ENCODE peak calls at places on chromosomes 7 and 10, in nine cellular contexts. One of them, this sample, is unnamed. For H3K4me1, the result is how much of the 10 kb centered on the place peaks cover.

GRCh38 chr10:73581912-73582311 is 9.2 kb downstream of the USP54 start:
- DNase-seq in transverse colon: no peak
- DNase-seq in K562: no peak
- DNase-seq in breast epithelium: no peak
- DNase-seq in spleen: no peak
- DNase-seq in heart left ventricle: no peak
- DNase-seq in uterus: no peak
- DNase-seq in tibial nerve: no peak
- DNase-seq in body of pancreas: no peak
- DNase-seq in this sample: no peak

GRCh38 chr7:134440476-134440875 is 18.4 kb downstream of the AKR1B1 start:
- DNase-seq in breast epithelium: no peak
- DNase-seq in body of pancreas: no peak
- DNase-seq in uterus: no peak
- DNase-seq in tibial nerve: no peak
- DNase-seq in transverse colon: no peak
- DNase-seq in K562: no peak
- DNase-seq in spleen: no peak
- DNase-seq in heart left ventricle: no peak
- DNase-seq in this sample: no peak

GRCh38 chr10:34587002-34587740 is 227.9 kb downstream of the PARD3 start:
- DNase-seq in K562: no peak
- DNase-seq in tibial nerve: no peak
- DNase-seq in body of pancreas: no peak
- DNase-seq in transverse colon: no peak
- DNase-seq in uterus: no peak
- DNase-seq in heart left ventricle: no peak
- DNase-seq in breast epithelium: no peak
- DNase-seq in spleen: no peak
- DNase-seq in this sample: no peak

GRCh38 chr10:23422003-23422411 is 16.9 kb upstream of the OTUD1 start:
- DNase-seq in K562: no peak
- DNase-seq in spleen: no peak
- DNase-seq in heart left ventricle: no peak
- DNase-seq in breast epithelium: no peak
- DNase-seq in body of pancreas: no peak
- DNase-seq in transverse colon: no peak
- DNase-seq in uterus: no peak
- DNase-seq in tibial nerve: no peak
- DNase-seq in this sample: no peak

GRCh38 chr7:36155811-36156361 is 2.8 kb downstream of the EEPD1 start:
- DNase-seq in tibial nerve: no peak
- DNase-seq in transverse colon: peak
- DNase-seq in body of pancreas: peak
- DNase-seq in uterus: no peak
- DNase-seq in breast epithelium: peak
- DNase-seq in K562: no peak
- DNase-seq in spleen: no peak
- DNase-seq in heart left ventricle: peak
- DNase-seq in this sample: no peak

GRCh38 chr7:122572706-122573105 is 126.2 kb downstream of the RNF133 start:
- DNase-seq in K562: no peak
- DNase-seq in spleen: no peak
- DNase-seq in body of pancreas: no peak
- DNase-seq in uterus: no peak
- DNase-seq in breast epithelium: no peak
- DNase-seq in tibial nerve: no peak
- DNase-seq in heart left ventricle: no peak
- DNase-seq in transverse colon: no peak
- DNase-seq in this sample: no peak

GRCh38 chr10:11260136-11260535 is 242.5 kb downstream of the CELF2 start:
- DNase-seq in body of pancreas: no peak
- DNase-seq in uterus: no peak
- DNase-seq in heart left ventricle: no peak
- DNase-seq in spleen: no peak
- DNase-seq in K562: no peak
- DNase-seq in breast epithelium: no peak
- DNase-seq in tibial nerve: no peak
- DNase-seq in transverse colon: no peak
- DNase-seq in this sample: no peak

GRCh38 chr10:21496285-21497176 is 29.0 kb downstream of the SKIDA1 start:
- DNase-seq in K562: peak
- DNase-seq in body of pancreas: peak
- DNase-seq in heart left ventricle: peak
- DNase-seq in uterus: peak
- DNase-seq in breast epithelium: no peak
- DNase-seq in tibial nerve: peak
- DNase-seq in spleen: peak
- DNase-seq in transverse colon: peak
- DNase-seq in this sample: no peak

GRCh38 chr10:133520193-133520738 is 6.9 kb upstream of the CYP2E1 start:
- DNase-seq in K562: peak
- DNase-seq in spleen: peak
- DNase-seq in heart left ventricle: peak
- DNase-seq in body of pancreas: peak
- DNase-seq in transverse colon: peak
- DNase-seq in breast epithelium: peak
- DNase-seq in uterus: peak
- DNase-seq in tibial nerve: peak
- DNase-seq in this sample: peak

GRCh38 chr7:114229251-114229650 is 185.4 kb upstream of the FOXP2 start:
- DNase-seq in spleen: no peak
- DNase-seq in K562: no peak
- DNase-seq in body of pancreas: no peak
- DNase-seq in tibial nerve: no peak
- DNase-seq in transverse colon: no peak
- DNase-seq in breast epithelium: no peak
- DNase-seq in uterus: no peak
- DNase-seq in heart left ventricle: no peak
- DNase-seq in this sample: no peak

GRCh38 chr10:87656431-87657072 is 3.1 kb upstream of the PAPSS2 start:
- DNase-seq in spleen: no peak
- DNase-seq in transverse colon: no peak
- DNase-seq in tibial nerve: no peak
- DNase-seq in breast epithelium: no peak
- DNase-seq in uterus: no peak
- DNase-seq in body of pancreas: no peak
- DNase-seq in K562: peak
- DNase-seq in heart left ventricle: no peak
- DNase-seq in this sample: no peak

GRCh38 chr7:142927085-142927745 is 6.3 kb downstream of the TRPV5 start:
- DNase-seq in body of pancreas: no peak
- DNase-seq in K562: no peak
- DNase-seq in spleen: no peak
- DNase-seq in heart left ventricle: no peak
- DNase-seq in transverse colon: no peak
- DNase-seq in uterus: no peak
- DNase-seq in tibial nerve: peak
- DNase-seq in breast epithelium: no peak
- DNase-seq in this sample: no peak

GRCh38 chr10:123993534-123994416 is 99.6 kb downstream of the CHST15 start:
- DNase-seq in transverse colon: no peak
- DNase-seq in K562: no peak
- DNase-seq in uterus: no peak
- DNase-seq in body of pancreas: no peak
- DNase-seq in spleen: no peak
- DNase-seq in breast epithelium: no peak
- DNase-seq in heart left ventricle: no peak
- DNase-seq in tibial nerve: no peak
- DNase-seq in this sample: no peak

GRCh38 chr10:104483582-104483981 is 129.9 kb downstream of the CFAP58 start:
- DNase-seq in breast epithelium: no peak
- DNase-seq in uterus: no peak
- DNase-seq in spleen: no peak
- DNase-seq in body of pancreas: no peak
- DNase-seq in transverse colon: no peak
- DNase-seq in tibial nerve: no peak
- DNase-seq in K562: no peak
- DNase-seq in heart left ventricle: no peak
- DNase-seq in this sample: no peak

DNA sequence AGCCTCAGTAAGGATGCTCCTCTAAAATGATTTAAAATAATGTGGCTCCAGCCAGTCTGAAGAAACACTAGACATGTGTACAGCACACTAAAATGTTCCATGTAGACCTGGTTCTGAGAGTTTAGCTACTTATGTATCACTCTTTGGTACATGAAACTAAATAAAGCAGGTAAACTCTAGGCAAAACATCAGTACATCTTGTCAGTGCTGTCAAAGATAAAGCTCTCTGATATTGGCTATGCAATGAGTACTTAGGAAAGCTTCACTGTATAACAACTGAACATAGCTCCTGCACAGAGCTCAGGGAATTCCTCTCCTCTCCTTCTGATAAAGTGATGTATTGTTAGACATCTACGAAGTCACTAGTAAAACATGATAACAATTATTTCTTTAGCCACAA is 3.5 kb downstream of the LRRN3 start:
- DNase-seq in body of pancreas: no peak
- DNase-seq in tibial nerve: no peak
- DNase-seq in breast epithelium: no peak
- DNase-seq in uterus: no peak
- DNase-seq in transverse colon: no peak
- DNase-seq in spleen: no peak
- DNase-seq in heart left ventricle: no peak
- DNase-seq in K562: no peak
- DNase-seq in this sample: no peak
- H3K4me1 ChIP-seq in body of pancreas: under half
- H3K4me1 ChIP-seq in tibial nerve: under half
- H3K4me1 ChIP-seq in breast epithelium: under half
- H3K4me1 ChIP-seq in uterus: under half
- H3K4me1 ChIP-seq in transverse colon: under half
- H3K4me1 ChIP-seq in spleen: under half
- H3K4me1 ChIP-seq in heart left ventricle: under half
- H3K4me1 ChIP-seq in K562: under half
- H3K4me1 ChIP-seq in this sample: under half

GRCh38 chr7:98399462-98399861 is 1.4 kb downstream of the BAIAP2L1 start:
- DNase-seq in breast epithelium: no peak
- DNase-seq in spleen: no peak
- DNase-seq in transverse colon: no peak
- DNase-seq in body of pancreas: no peak
- DNase-seq in K562: no peak
- DNase-seq in heart left ventricle: no peak
- DNase-seq in uterus: no peak
- DNase-seq in tibial nerve: no peak
- DNase-seq in this sample: no peak

GRCh38 chr7:98398567-98399372 is 2.1 kb downstream of the BAIAP2L1 start:
- DNase-seq in transverse colon: no peak
- DNase-seq in breast epithelium: no peak
- DNase-seq in heart left ventricle: no peak
- DNase-seq in body of pancreas: no peak
- DNase-seq in tibial nerve: no peak
- DNase-seq in K562: no peak
- DNase-seq in uterus: no peak
- DNase-seq in spleen: no peak
- DNase-seq in this sample: no peak

GRCh38 chr7:98399903-98400537 is 870 bp downstream of the BAIAP2L1 start:
- DNase-seq in body of pancreas: peak
- DNase-seq in heart left ventricle: no peak
- DNase-seq in transverse colon: no peak
- DNase-seq in breast epithelium: no peak
- DNase-seq in tibial nerve: no peak
- DNase-seq in K562: no peak
- DNase-seq in uterus: no peak
- DNase-seq in spleen: peak
- DNase-seq in this sample: no peak

GRCh38 chr7:98396768-98397167 is 4.1 kb downstream of the BAIAP2L1 start:
- DNase-seq in spleen: no peak
- DNase-seq in body of pancreas: no peak
- DNase-seq in breast epithelium: no peak
- DNase-seq in uterus: no peak
- DNase-seq in heart left ventricle: no peak
- DNase-seq in K562: no peak
- DNase-seq in tibial nerve: no peak
- DNase-seq in transverse colon: no peak
- DNase-seq in this sample: no peak

DNA sequence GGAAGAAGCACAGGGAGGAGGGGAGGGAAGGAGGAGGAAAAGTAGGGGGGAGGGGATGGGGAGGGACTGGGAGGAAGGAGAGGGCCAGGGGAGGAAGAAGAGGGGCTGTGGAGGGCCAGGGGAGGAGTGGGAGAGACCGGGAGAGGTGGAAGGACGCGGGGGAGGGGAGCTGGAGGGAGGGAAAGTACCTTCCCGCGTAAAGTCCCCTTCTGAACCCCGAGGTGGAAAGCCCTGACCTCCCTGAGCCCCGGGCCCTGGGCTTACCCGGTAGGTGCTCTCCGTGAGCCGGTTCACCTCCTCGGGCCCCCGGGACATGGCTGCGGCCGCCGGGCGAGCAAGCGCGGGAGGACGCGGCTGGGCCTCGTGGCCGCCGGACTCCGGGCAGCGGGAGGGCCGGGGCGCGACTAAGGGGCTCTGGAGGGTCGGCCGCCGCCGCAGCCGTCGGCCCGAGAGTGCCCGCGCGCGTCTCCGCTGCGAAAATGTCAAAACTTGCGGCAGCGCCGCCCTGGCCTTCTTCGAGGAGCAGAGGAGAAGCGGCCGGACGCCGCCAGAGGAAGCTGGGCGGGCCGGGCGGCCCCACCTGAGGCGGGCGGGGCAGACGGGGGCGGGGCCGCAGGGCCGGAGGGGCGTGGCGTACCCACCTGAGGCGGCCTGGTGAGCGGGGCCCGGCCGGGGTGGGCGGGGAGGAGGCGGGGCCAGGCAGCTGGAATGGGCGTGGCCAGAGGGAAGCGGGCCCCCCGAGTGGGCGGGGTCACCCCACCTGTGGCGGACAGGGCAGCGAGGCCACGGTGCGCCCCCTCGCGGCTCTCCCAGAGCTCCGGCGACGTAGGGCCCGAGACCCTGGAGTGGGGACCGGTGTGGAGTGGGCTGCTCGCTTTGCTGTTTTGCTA is at the start of gene BAIAP2L1:
- DNase-seq in K562: peak
- DNase-seq in body of pancreas: peak
- DNase-seq in spleen: peak
- DNase-seq in breast epithelium: peak
- DNase-seq in transverse colon: peak
- DNase-seq in uterus: peak
- DNase-seq in tibial nerve: peak
- DNase-seq in heart left ventricle: peak
- DNase-seq in this sample: peak
- TF ChIP-seq POLR2A in K562: peak
- TF ChIP-seq POLR2A in body of pancreas: peak
- TF ChIP-seq POLR2A in spleen: no peak
- TF ChIP-seq POLR2A in breast epithelium: no peak
- TF ChIP-seq POLR2A in transverse colon: peak
- TF ChIP-seq POLR2A in uterus: peak
- TF ChIP-seq POLR2A in tibial nerve: no peak
- TF ChIP-seq POLR2A in heart left ventricle: peak
- TF ChIP-seq POLR2A in this sample: peak

GRCh38 chr7:44467217-44467548 is 23.3 kb downstream of the NUDCD3 start:
- DNase-seq in breast epithelium: no peak
- DNase-seq in transverse colon: no peak
- DNase-seq in K562: no peak
- DNase-seq in uterus: no peak
- DNase-seq in tibial nerve: no peak
- DNase-seq in heart left ventricle: no peak
- DNase-seq in body of pancreas: no peak
- DNase-seq in spleen: no peak
- DNase-seq in this sample: no peak
- H3K4me1 ChIP-seq in breast epithelium: under half
- H3K4me1 ChIP-seq in transverse colon: under half
- H3K4me1 ChIP-seq in K562: under half
- H3K4me1 ChIP-seq in uterus: under half
- H3K4me1 ChIP-seq in tibial nerve: under half
- H3K4me1 ChIP-seq in heart left ventricle: under half
- H3K4me1 ChIP-seq in body of pancreas: under half
- H3K4me1 ChIP-seq in spleen: half or more
- H3K4me1 ChIP-seq in this sample: under half

GRCh38 chr7:84209006-84209405 is 14.4 kb upstream of the SEMA3A start:
- DNase-seq in K562: no peak
- DNase-seq in transverse colon: no peak
- DNase-seq in spleen: no peak
- DNase-seq in breast epithelium: no peak
- DNase-seq in tibial nerve: no peak
- DNase-seq in uterus: no peak
- DNase-seq in heart left ventricle: no peak
- DNase-seq in body of pancreas: no peak
- DNase-seq in this sample: no peak
- TF ChIP-seq POLR2A in K562: no peak
- TF ChIP-seq POLR2A in transverse colon: no peak
- TF ChIP-seq POLR2A in spleen: no peak
- TF ChIP-seq POLR2A in breast epithelium: no peak
- TF ChIP-seq POLR2A in tibial nerve: no peak
- TF ChIP-seq POLR2A in uterus: no peak
- TF ChIP-seq POLR2A in heart left ventricle: no peak
- TF ChIP-seq POLR2A in body of pancreas: no peak
- TF ChIP-seq POLR2A in this sample: no peak